ENCODE peak calls at places on chromosomes 11 and 22, in nine cellular contexts. One of them, this sample, is unnamed.

GRCh38 chr11:11344045-11344444 is 9.0 kb downstream of the CSNK2A3 start:
- DNase-seq in prostate gland: no peak
- DNase-seq in adipocyte: no peak
- DNase-seq in CD8-positive, alpha-beta T cell: no peak
- DNase-seq in T-helper 1 cell: no peak
- DNase-seq in substantia nigra: no peak
- DNase-seq in HT1080: peak
- DNase-seq in Calu3: no peak
- DNase-seq in left ventricle myocardium inferior: no peak
- DNase-seq in this sample: no peak

GRCh38 chr22:44460287-44461082 is 37.5 kb downstream of the RTL6 start:
- DNase-seq in Calu3: no peak
- DNase-seq in HT1080: no peak
- DNase-seq in prostate gland: no peak
- DNase-seq in left ventricle myocardium inferior: no peak
- DNase-seq in CD8-positive, alpha-beta T cell: no peak
- DNase-seq in T-helper 1 cell: no peak
- DNase-seq in adipocyte: no peak
- DNase-seq in substantia nigra: no peak
- DNase-seq in this sample: no peak

GRCh38 chr11:14262271-14262846 is 96.6 kb downstream of the RRAS2 start:
- DNase-seq in adipocyte: no peak
- DNase-seq in prostate gland: no peak
- DNase-seq in CD8-positive, alpha-beta T cell: no peak
- DNase-seq in HT1080: no peak
- DNase-seq in left ventricle myocardium inferior: no peak
- DNase-seq in Calu3: no peak
- DNase-seq in substantia nigra: no peak
- DNase-seq in T-helper 1 cell: no peak
- DNase-seq in this sample: no peak

GRCh38 chr22:36253523-36254490 is 874 bp downstream of the APOL1 start:
- DNase-seq in CD8-positive, alpha-beta T cell: no peak
- DNase-seq in adipocyte: peak
- DNase-seq in T-helper 1 cell: no peak
- DNase-seq in prostate gland: peak
- DNase-seq in left ventricle myocardium inferior: no peak
- DNase-seq in Calu3: no peak
- DNase-seq in HT1080: no peak
- DNase-seq in substantia nigra: no peak
- DNase-seq in this sample: no peak

GRCh38 chr22:42884616-42885375 is 27.7 kb upstream of the ARFGAP3 start:
- DNase-seq in CD8-positive, alpha-beta T cell: no peak
- DNase-seq in adipocyte: no peak
- DNase-seq in left ventricle myocardium inferior: no peak
- DNase-seq in T-helper 1 cell: no peak
- DNase-seq in Calu3: no peak
- DNase-seq in HT1080: no peak
- DNase-seq in substantia nigra: no peak
- DNase-seq in prostate gland: no peak
- DNase-seq in this sample: no peak

GRCh38 chr22:38081941-38082828 is 1.8 kb downstream of the SLC16A8 start:
- DNase-seq in prostate gland: no peak
- DNase-seq in Calu3: no peak
- DNase-seq in left ventricle myocardium inferior: no peak
- DNase-seq in substantia nigra: no peak
- DNase-seq in adipocyte: no peak
- DNase-seq in CD8-positive, alpha-beta T cell: no peak
- DNase-seq in T-helper 1 cell: no peak
- DNase-seq in HT1080: no peak
- DNase-seq in this sample: no peak

GRCh38 chr22:22712092-22712658 is 67.8 kb downstream of the GGTLC2 start:
- DNase-seq in substantia nigra: no peak
- DNase-seq in adipocyte: no peak
- DNase-seq in T-helper 1 cell: no peak
- DNase-seq in left ventricle myocardium inferior: no peak
- DNase-seq in HT1080: no peak
- DNase-seq in Calu3: no peak
- DNase-seq in prostate gland: no peak
- DNase-seq in CD8-positive, alpha-beta T cell: no peak
- DNase-seq in this sample: no peak

GRCh38 chr11:57222239-57222638 is 14.8 kb downstream of the APLNR start:
- DNase-seq in HT1080: no peak
- DNase-seq in adipocyte: no peak
- DNase-seq in T-helper 1 cell: no peak
- DNase-seq in substantia nigra: no peak
- DNase-seq in CD8-positive, alpha-beta T cell: no peak
- DNase-seq in prostate gland: no peak
- DNase-seq in Calu3: no peak
- DNase-seq in left ventricle myocardium inferior: no peak
- DNase-seq in this sample: no peak

GRCh38 chr22:35961480-35961902 is 67.1 kb downstream of the RBFOX2 start:
- DNase-seq in HT1080: peak
- DNase-seq in prostate gland: no peak
- DNase-seq in T-helper 1 cell: no peak
- DNase-seq in Calu3: peak
- DNase-seq in adipocyte: peak
- DNase-seq in CD8-positive, alpha-beta T cell: no peak
- DNase-seq in left ventricle myocardium inferior: peak
- DNase-seq in substantia nigra: no peak
- DNase-seq in this sample: peak

GRCh38 chr11:34044664-34045485 is 6.7 kb upstream of the CAPRIN1 start:
- DNase-seq in T-helper 1 cell: no peak
- DNase-seq in Calu3: peak
- DNase-seq in substantia nigra: no peak
- DNase-seq in CD8-positive, alpha-beta T cell: no peak
- DNase-seq in HT1080: peak
- DNase-seq in adipocyte: peak
- DNase-seq in left ventricle myocardium inferior: no peak
- DNase-seq in prostate gland: no peak
- DNase-seq in this sample: peak

GRCh38 chr11:130603585-130603906 is 155.1 kb downstream of the ADAMTS15 start:
- DNase-seq in prostate gland: no peak
- DNase-seq in Calu3: no peak
- DNase-seq in substantia nigra: no peak
- DNase-seq in HT1080: no peak
- DNase-seq in adipocyte: no peak
- DNase-seq in left ventricle myocardium inferior: no peak
- DNase-seq in CD8-positive, alpha-beta T cell: no peak
- DNase-seq in T-helper 1 cell: no peak
- DNase-seq in this sample: no peak

GRCh38 chr11:27456140-27456801 is 16.3 kb downstream of the LGR4 start:
- DNase-seq in left ventricle myocardium inferior: no peak
- DNase-seq in adipocyte: peak
- DNase-seq in prostate gland: no peak
- DNase-seq in substantia nigra: no peak
- DNase-seq in Calu3: no peak
- DNase-seq in CD8-positive, alpha-beta T cell: no peak
- DNase-seq in HT1080: peak
- DNase-seq in T-helper 1 cell: no peak
- DNase-seq in this sample: no peak

GRCh38 chr11:72921028-72921716 is 107.0 kb downstream of the ATG16L2 start:
- DNase-seq in prostate gland: no peak
- DNase-seq in CD8-positive, alpha-beta T cell: no peak
- DNase-seq in adipocyte: no peak
- DNase-seq in Calu3: no peak
- DNase-seq in left ventricle myocardium inferior: no peak
- DNase-seq in substantia nigra: no peak
- DNase-seq in T-helper 1 cell: no peak
- DNase-seq in HT1080: no peak
- DNase-seq in this sample: no peak

GRCh38 chr11:67611165-67611564 is 4.4 kb downstream of the NDUFV1 start:
- DNase-seq in adipocyte: no peak
- DNase-seq in left ventricle myocardium inferior: no peak
- DNase-seq in HT1080: no peak
- DNase-seq in Calu3: no peak
- DNase-seq in CD8-positive, alpha-beta T cell: no peak
- DNase-seq in prostate gland: no peak
- DNase-seq in substantia nigra: no peak
- DNase-seq in T-helper 1 cell: no peak
- DNase-seq in this sample: no peak

GRCh38 chr11:122938557-122938956 is 43.1 kb downstream of the BSX start:
- DNase-seq in HT1080: no peak
- DNase-seq in adipocyte: no peak
- DNase-seq in prostate gland: no peak
- DNase-seq in left ventricle myocardium inferior: no peak
- DNase-seq in substantia nigra: no peak
- DNase-seq in T-helper 1 cell: no peak
- DNase-seq in Calu3: no peak
- DNase-seq in CD8-positive, alpha-beta T cell: no peak
- DNase-seq in this sample: no peak

GRCh38 chr11:71452354-71453020 is 516 bp upstream of the NADSYN1 start:
- DNase-seq in T-helper 1 cell: no peak
- DNase-seq in adipocyte: peak
- DNase-seq in Calu3: peak
- DNase-seq in CD8-positive, alpha-beta T cell: peak
- DNase-seq in left ventricle myocardium inferior: peak
- DNase-seq in HT1080: no peak
- DNase-seq in prostate gland: peak
- DNase-seq in substantia nigra: peak
- DNase-seq in this sample: peak

GRCh38 chr11:63839508-63840355 is 822 bp downstream of the MARK2 start:
- DNase-seq in substantia nigra: no peak
- DNase-seq in HT1080: no peak
- DNase-seq in Calu3: peak
- DNase-seq in CD8-positive, alpha-beta T cell: peak
- DNase-seq in adipocyte: peak
- DNase-seq in left ventricle myocardium inferior: no peak
- DNase-seq in T-helper 1 cell: no peak
- DNase-seq in prostate gland: peak
- DNase-seq in this sample: no peak

This sample was measured in brain microvascular endothelial cell.